ENCODE peak calls at places on chromosomes 2 and 18, in eight cellular contexts. R is adrenal gland, U is foreskin fibroblast, Q is cardiac fibroblast, L is epithelial cell of esophagus, O is tibial nerve, H is astrocyte, V is choroid plexus epithelial cell. D is an unnamed sample.

GRCh38 chr2:6880200-6880733 is 2.7 kb downstream of the RSAD2 start:
- DNase-seq in R (no peak), U (no peak), Q (no peak), L (no peak), O (no peak), H (no peak), V (peak; percentile 16), D (no peak)

GRCh38 chr2:218886461-218886947 is 5.9 kb downstream of the WNT10A start:
- DNase-seq in R (no peak), U (no peak), Q (no peak), L (no peak), O (no peak), H (no peak), V (no peak), D (no peak)

GRCh38 chr2:132581917-132582316 is 88.1 kb downstream of the LYPD1 start:
- DNase-seq in R (no peak), U (no peak), Q (no peak), L (peak; percentile 58), O (no peak), H (no peak), V (no peak), D (no peak)

GRCh38 chr2:19796036-19796703 is 105.6 kb downstream of the TTC32 start:
- DNase-seq in R (no peak), U (peak; percentile 83), Q (peak; percentile 49), L (peak; percentile 84), O (no peak), H (peak; percentile 97), V (no peak), D (peak; percentile 93)

GRCh38 chr2:86695053-86695691 is 24.9 kb upstream of the RMND5A start:
- DNase-seq in R (no peak), U (no peak), Q (no peak), L (peak; percentile 91), O (no peak), H (peak; percentile 14), V (peak; percentile 14), D (no peak)

GRCh38 chr2:99442837-99443236 is 47.0 kb downstream of the REV1 start:
- DNase-seq in R (no peak), U (no peak), Q (peak; percentile 40), L (peak; percentile 50), O (no peak), H (no peak), V (peak; percentile 65), D (no peak)

GRCh38 chr2:12341919-12342318 is 374.8 kb upstream of the TRIB2 start:
- DNase-seq in R (no peak), U (no peak), Q (no peak), L (peak; percentile 66), O (no peak), H (peak; percentile 10), V (no peak), D (no peak)

GRCh38 chr2:81260320-81260719 is 955.8 kb upstream of the LRRTM1 start:
- DNase-seq in R (no peak), U (no peak), Q (no peak), L (peak; percentile 24), O (no peak), H (no peak), V (no peak), D (no peak)

GRCh38 chr18:45861926-45862325 is 36.5 kb downstream of the SIGLEC15 start:
- DNase-seq in R (no peak), U (no peak), Q (no peak), L (no peak), O (no peak), H (no peak), V (no peak), D (no peak)

GRCh38 chr18:60060578-60060977 is 160.8 kb downstream of the PMAIP1 start:
- DNase-seq in R (no peak), U (no peak), Q (no peak), L (peak; percentile 76), O (no peak), H (peak; percentile 24), V (no peak), D (peak; percentile 13)

GRCh38 chr2:216131175-216131926 is 22.2 kb downstream of the XRCC5 start:
- DNase-seq in R (no peak), U (no peak), Q (no peak), L (no peak), O (no peak), H (no peak), V (peak; percentile 36), D (no peak)

GRCh38 chr2:230441188-230441897 is 25.3 kb downstream of the SP100 start:
- DNase-seq in R (peak; percentile 30), U (peak; percentile 28), Q (peak; percentile 72), L (no peak), O (peak; percentile 25), H (peak; percentile 61), V (peak; percentile 82), D (no peak)

GRCh38 chr2:12031871-12032270 is 285.4 kb downstream of the LPIN1 start:
- DNase-seq in R (no peak), U (no peak), Q (no peak), L (no peak), O (no peak), H (no peak), V (no peak), D (no peak)

GRCh38 chr2:60551241-60552095 is 2.0 kb downstream of the BCL11A start:
- DNase-seq in R (peak; percentile 77), U (no peak), Q (peak; percentile 60), L (peak; percentile 67), O (no peak), H (peak; percentile 35), V (peak; percentile 40), D (peak; percentile 29)

GRCh38 chr2:219079417-219079816 is 18.7 kb upstream of the IHH start:
- DNase-seq in R (no peak), U (peak; percentile 39), Q (no peak), L (peak; percentile 19), O (no peak), H (peak; percentile 60), V (no peak), D (peak; percentile 61)

GRCh38 chr2:55309441-55309840 is 40.4 kb upstream of the MTIF2 start:
- DNase-seq in R (no peak), U (peak; percentile 45), Q (peak; percentile 67), L (peak; percentile 66), O (no peak), H (peak; percentile 61), V (peak; percentile 76), D (peak; percentile 42)

GRCh38 chr2:55314985-55315384 is 46.0 kb upstream of the MTIF2 start:
- DNase-seq in R (no peak), U (no peak), Q (no peak), L (no peak), O (no peak), H (no peak), V (no peak), D (no peak)

DNA sequence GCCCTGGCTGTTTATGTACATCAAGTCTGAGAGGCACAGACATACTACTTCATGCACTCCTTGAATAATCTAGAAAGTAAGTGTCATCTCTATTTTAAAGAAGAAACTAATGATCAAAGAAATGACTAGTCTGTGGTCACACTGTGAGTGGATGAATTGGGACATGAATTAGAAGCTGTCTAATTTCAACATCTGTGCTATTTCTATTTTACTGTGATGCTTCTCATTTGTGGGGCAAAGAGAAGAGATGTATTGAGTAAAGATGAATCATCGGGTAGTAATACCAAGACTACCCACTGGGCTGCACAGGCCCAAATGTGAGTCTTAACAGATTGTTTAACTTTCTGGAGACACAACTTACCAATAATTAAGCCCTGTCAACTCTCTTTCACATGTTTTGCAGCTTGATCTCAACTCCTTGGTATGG is 42.4 kb upstream of the MTIF2 start:
- DNase-seq in R (no peak), U (peak; percentile 71), Q (peak; percentile 31), L (peak; percentile 58), O (no peak), H (no peak), V (peak; percentile 67), D (peak; percentile 43)
- TF ChIP-seq CTCF in R (no peak), U (peak; percentile 10), Q (peak; percentile 49), L (peak; percentile 46), O (no peak), H (no peak), V (peak; percentile 46), D (peak; percentile 74)

GRCh38 chr2:36915627-36916026 is 50.7 kb downstream of the STRN start:
- DNase-seq in R (no peak), U (no peak), Q (no peak), L (no peak), O (no peak), H (no peak), V (no peak), D (no peak)

GRCh38 chr2:36912692-36913091 is 53.6 kb downstream of the STRN start:
- DNase-seq in R (no peak), U (peak; percentile 35), Q (no peak), L (peak; percentile 44), O (no peak), H (peak; percentile 56), V (peak; percentile 29), D (peak; percentile 19)

GRCh38 chr2:36921984-36922383 is 44.4 kb downstream of the STRN start:
- DNase-seq in R (no peak), U (no peak), Q (no peak), L (no peak), O (no peak), H (no peak), V (no peak), D (no peak)

GRCh38 chr2:36919041-36919837 is 47.1 kb downstream of the STRN start:
- DNase-seq in R (no peak), U (no peak), Q (no peak), L (peak; percentile 6), O (no peak), H (no peak), V (peak; percentile 43), D (no peak)

GRCh38 chr2:36918307-36918706 is 48.0 kb downstream of the STRN start:
- DNase-seq in R (no peak), U (no peak), Q (no peak), L (no peak), O (no peak), H (no peak), V (peak; percentile 23), D (no peak)
- TF ChIP-seq CTCF in R (peak; percentile 16), U (peak; percentile 25), Q (peak; percentile 48), L (peak; percentile 10), O (peak; percentile 12), H (peak; percentile 9), V (peak; percentile 48), D (peak; percentile 78)

DNA sequence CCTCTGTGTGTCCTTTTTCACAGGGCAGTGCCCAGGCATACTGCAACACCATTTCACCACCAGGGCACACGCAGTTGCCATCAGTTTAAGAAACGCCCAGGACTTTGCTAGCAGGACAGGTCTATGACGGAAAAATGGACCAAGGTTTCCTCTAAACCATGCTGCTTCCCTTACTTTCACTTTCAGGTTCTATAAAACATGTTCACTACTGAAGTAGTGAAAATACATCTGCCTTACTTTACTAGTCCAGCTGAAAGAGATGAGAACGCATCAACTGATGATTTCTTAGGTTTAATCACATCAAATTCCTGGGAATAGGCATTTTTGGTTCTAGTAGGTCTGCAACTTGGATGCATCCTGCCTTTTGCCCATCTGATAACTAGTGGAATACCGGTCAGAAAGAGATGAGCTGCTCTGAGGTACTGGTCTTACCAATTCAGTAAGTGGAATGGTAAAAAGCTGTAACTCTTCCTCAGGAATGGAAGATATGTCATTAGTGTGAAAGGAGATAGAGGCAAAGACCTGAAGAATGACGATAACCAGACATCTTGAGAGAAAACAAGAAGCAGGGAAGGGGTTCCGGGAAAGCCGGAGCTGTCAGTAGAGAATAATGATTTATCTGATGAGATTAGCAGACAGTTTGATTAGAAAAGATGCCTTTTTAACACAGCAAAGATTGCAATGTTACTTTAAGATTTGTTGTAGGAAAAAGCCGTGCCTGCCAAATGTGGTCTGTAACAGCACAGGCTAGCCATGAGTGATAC is 110.3 kb downstream of the TCF4 start:
- DNase-seq in R (peak; percentile 54), U (no peak), Q (peak; percentile 72), L (peak; percentile 24), O (peak; percentile 27), H (peak; percentile 72), V (peak; percentile 72), D (peak; percentile 49)
- TF ChIP-seq CTCF in R (peak; percentile 36), U (no peak), Q (peak; percentile 27), L (peak; percentile 25), O (no peak), H (peak; percentile 10), V (peak; percentile 27), D (peak; percentile 60)

GRCh38 chr2:159797468-159798375 is at the start of gene CD302:
- DNase-seq in R (peak; percentile 64), U (peak; percentile 51), Q (peak; percentile 82), L (peak; percentile 41), O (peak; percentile 56), H (peak; percentile 40), V (peak; percentile 48), D (no peak)
- TF ChIP-seq CTCF in R (no peak), U (no peak), Q (no peak), L (no peak), O (no peak), H (no peak), V (no peak), D (no peak)

D was measured in HFFc6.